ENCODE peak calls at places on chromosomes 1 and 21, in eight cellular contexts. S, W, Y, U, N, M, Q and X are unnamed samples.
A peak's percentile ranks its signal among the peaks of the same experiment; 100 is the strongest.

GRCh38 chr1:81937791-81938450 is 137.2 kb downstream of the ADGRL2 start:
- DNase-seq in W (no peak), N (no peak), U (no peak), Q (no peak), S (no peak), Y (no peak), M (no peak), X (no peak)

GRCh38 chr1:81832573-81832972 is 31.8 kb downstream of the ADGRL2 start:
- DNase-seq in S (no peak), W (peak; percentile 75), Y (no peak), N (no peak), Q (no peak), M (no peak), U (no peak), X (no peak)

GRCh38 chr1:22262583-22262982 is 119.7 kb upstream of the WNT4 start:
- DNase-seq in M (no peak), Q (no peak), W (no peak), U (no peak), S (no peak), Y (no peak), N (peak; percentile 54), X (no peak)

GRCh38 chr1:168259567-168259966 is 21.1 kb upstream of the TBX19 start:
- DNase-seq in W (no peak), S (no peak), N (no peak), M (no peak), U (no peak), Y (no peak), Q (no peak), X (no peak)

GRCh38 chr21:28899220-28899619 is 93.5 kb downstream of the LTN1 start:
- DNase-seq in U (no peak), W (no peak), S (no peak), M (no peak), N (no peak), Q (no peak), Y (no peak), X (no peak)

GRCh38 chr1:96730574-96731298 is 9.2 kb downstream of the PTBP2 start:
- DNase-seq in S (no peak), M (no peak), Y (no peak), N (no peak), U (no peak), W (peak; percentile 18), Q (no peak), X (no peak)

GRCh38 chr1:9229549-9229948 is 5.0 kb upstream of the H6PD start:
- DNase-seq in Y (no peak), U (no peak), W (no peak), Q (no peak), S (no peak), N (no peak), M (no peak), X (no peak)

GRCh38 chr1:95233737-95234493 is at the start of gene RWDD3:
- DNase-seq in Q (peak; percentile 97), W (peak; percentile 82), Y (peak; percentile 94), S (peak; percentile 93), U (peak; percentile 97), N (peak; percentile 93), M (peak; percentile 80), X (peak; percentile 96)

GRCh38 chr1:233998926-233999325 is 94.5 kb downstream of the SLC35F3 start:
- DNase-seq in S (no peak), U (no peak), N (no peak), Q (no peak), Y (no peak), M (no peak), W (no peak), X (no peak)

GRCh38 chr1:62784509-62785365 is 805 bp downstream of the ATG4C start:
- DNase-seq in S (no peak), M (no peak), Q (no peak), W (peak; percentile 19), Y (no peak), N (peak; percentile 9), U (no peak), X (no peak)

GRCh38 chr1:173868266-173869107 is at the start of gene ZBTB37:
- DNase-seq in S (peak; percentile 94), N (peak; percentile 99), M (peak; percentile 32), W (peak; percentile 38), Q (peak; percentile 88), U (no peak), Y (peak; percentile 93), X (peak; percentile 88)

GRCh38 chr1:210940081-210940617 is 193.8 kb downstream of the KCNH1 start:
- DNase-seq in N (no peak), U (no peak), Y (no peak), Q (no peak), M (no peak), W (no peak), S (no peak), X (no peak)

GRCh38 chr1:203650012-203650836 is 23.6 kb downstream of the ATP2B4 start:
- DNase-seq in M (no peak), N (peak; percentile 89), W (peak; percentile 74), Y (peak; percentile 59), Q (peak; percentile 66), U (peak; percentile 80), S (peak; percentile 34), X (peak; percentile 76)

GRCh38 chr1:8047112-8047511 is 21.0 kb upstream of the ERRFI1 start:
- DNase-seq in U (no peak), S (no peak), N (no peak), Q (no peak), M (no peak), Y (no peak), W (peak; percentile 61), X (no peak)

GRCh38 chr1:220189750-220190347 is 82.4 kb downstream of the RAB3GAP2 start:
- DNase-seq in N (peak; percentile 38), U (no peak), S (no peak), W (peak; percentile 37), Y (peak; percentile 18), M (no peak), Q (no peak), X (no peak)

GRCh38 chr1:155170101-155170785 is 2.9 kb downstream of the KRTCAP2 start:
- DNase-seq in Y (no peak), M (no peak), N (no peak), U (peak; percentile 7), S (no peak), W (no peak), Q (no peak), X (no peak)

GRCh38 chr21:40194181-40194580 is 326.9 kb downstream of the PCP4 start:
- DNase-seq in Y (no peak), M (no peak), N (no peak), Q (no peak), U (no peak), W (no peak), S (no peak), X (no peak)

GRCh38 chr21:45529785-45530422 is 12.3 kb downstream of the SLC19A1 start:
- DNase-seq in M (no peak), W (no peak), S (no peak), Q (no peak), U (peak; percentile 24), Y (no peak), N (no peak), X (no peak)

GRCh38 chr21:44947930-44948331 is 8.1 kb downstream of the SLX9 start:
- DNase-seq in U (peak; percentile 93), W (no peak), N (no peak), S (no peak), Y (no peak), Q (peak; percentile 67), M (no peak), X (no peak)

GRCh38 chr21:43885721-43886120 is 20.7 kb downstream of the AGPAT3 start:
- DNase-seq in S (no peak), Q (no peak), W (no peak), U (no peak), N (no peak), Y (no peak), M (no peak), X (no peak)

GRCh38 chr1:17616731-17617279 is 77.3 kb downstream of the ARHGEF10L start:
- DNase-seq in W (no peak), U (no peak), S (no peak), Q (no peak), Y (no peak), N (no peak), M (no peak), X (no peak)
- H3K27ac ChIP-seq in W (no peak overlapping the region), U (peak overlapping the region; percentile 96), S (no peak overlapping the region), Q (peak overlapping the region; percentile 91), Y (no peak overlapping the region), N (no peak overlapping the region), M (peak overlapping the region; percentile 99), X (peak overlapping the region; percentile 97)

GRCh38 chr1:110319332-110320167 is 19.6 kb upstream of the RBM15 start:
- DNase-seq in Y (no peak), N (no peak), W (no peak), U (no peak), Q (no peak), S (no peak), M (no peak), X (no peak)
- TF ChIP-seq CTCF in Y (no peak), N (no peak), W (no peak), U (no peak), Q (no peak), S (no peak), M (no peak), X (no peak)

DNA sequence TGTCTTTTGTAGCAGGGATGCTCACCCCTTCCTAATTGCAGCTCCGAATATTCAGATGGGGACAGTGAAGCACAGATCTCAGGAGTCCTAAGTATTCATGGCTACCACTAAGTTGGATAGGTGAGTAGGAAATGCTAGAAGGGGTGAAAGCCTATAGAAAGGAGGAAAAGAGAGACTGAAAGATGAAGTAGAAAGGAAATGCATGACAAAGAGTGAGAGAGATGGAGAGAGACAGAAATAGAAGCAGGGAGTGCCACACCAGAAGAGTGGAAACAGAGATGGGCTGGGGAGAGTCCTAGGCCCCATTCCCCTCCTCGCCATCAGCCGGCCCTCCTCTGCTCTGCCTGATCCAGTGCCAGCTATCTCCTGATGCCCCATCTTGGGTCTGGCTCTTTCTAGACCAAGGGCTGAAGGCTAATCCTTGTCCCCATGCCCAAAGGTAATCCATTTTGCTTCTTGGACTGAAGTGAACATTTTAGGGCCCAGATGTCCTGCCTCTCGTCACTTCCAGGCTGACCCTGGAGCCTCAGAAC is 2.0 kb downstream of the PEA15 start:
- DNase-seq in U (no peak), Q (no peak), W (no peak), M (no peak), Y (no peak), S (no peak), N (no peak), X (no peak)
- H3K4me1 ChIP-seq in U (peaks cover 63% of the 10 kb centered on the region), Q (peaks cover 80% of the 10 kb centered on the region), W (peaks cover 44% of the 10 kb centered on the region), M (peaks cover 40% of the 10 kb centered on the region), Y (peaks cover 62% of the 10 kb centered on the region), S (peaks cover 39% of the 10 kb centered on the region), N (peaks cover 25% of the 10 kb centered on the region), X (peaks cover 3% of the 10 kb centered on the region)

GRCh38 chr21:15434185-15434905 is 295.4 kb upstream of the USP25 start:
- DNase-seq in N (no peak), U (no peak), S (no peak), Y (no peak), M (no peak), Q (no peak), W (no peak), X (no peak)

GRCh38 chr21:15431053-15431452 is 298.7 kb upstream of the USP25 start:
- DNase-seq in W (no peak), Y (no peak), U (no peak), S (no peak), M (no peak), N (no peak), Q (no peak), X (no peak)

GRCh38 chr21:15430577-15430976 is 299.2 kb upstream of the USP25 start:
- DNase-seq in S (no peak), Y (no peak), M (no peak), Q (no peak), W (no peak), U (no peak), N (no peak), X (no peak)

GRCh38 chr21:15436031-15436430 is 293.8 kb upstream of the USP25 start:
- DNase-seq in Y (no peak), N (no peak), Q (no peak), U (no peak), M (no peak), W (no peak), S (no peak), X (no peak)

GRCh38 chr21:15433091-15433490 is 296.7 kb upstream of the USP25 start:
- DNase-seq in N (no peak), U (no peak), M (no peak), W (no peak), Y (no peak), S (no peak), Q (no peak), X (no peak)
- H3K27ac ChIP-seq in N (no peak overlapping the region), U (no peak overlapping the region), M (no peak overlapping the region), W (no peak overlapping the region), Y (no peak overlapping the region), S (no peak overlapping the region), Q (no peak overlapping the region), X (no peak overlapping the region)